ENCODE peak calls at places on chromosomes 5 and 9, in seven cellular contexts. One of them, this sample, is unnamed.

GRCh38 chr9:90408659-90409058 is 234.0 kb downstream of the DIRAS2 start:
- DNase-seq in A172: no peak
- DNase-seq in thoracic aorta: no peak
- DNase-seq in naive thymus-derived CD8-positive, alpha-beta T cell: no peak
- DNase-seq in fibroblast of lung: no peak
- DNase-seq in endothelial cell: no peak
- DNase-seq in putamen: no peak
- DNase-seq in this sample: no peak

GRCh38 chr9:128394404-128395168 is 23.4 kb downstream of the URM1 start:
- DNase-seq in thoracic aorta: no peak
- DNase-seq in naive thymus-derived CD8-positive, alpha-beta T cell: no peak
- DNase-seq in A172: no peak
- DNase-seq in endothelial cell: no peak
- DNase-seq in putamen: peak
- DNase-seq in fibroblast of lung: no peak
- DNase-seq in this sample: no peak

GRCh38 chr5:11494340-11494739 is 409.9 kb downstream of the CTNND2 start:
- DNase-seq in thoracic aorta: no peak
- DNase-seq in A172: no peak
- DNase-seq in naive thymus-derived CD8-positive, alpha-beta T cell: no peak
- DNase-seq in endothelial cell: no peak
- DNase-seq in fibroblast of lung: peak
- DNase-seq in putamen: no peak
- DNase-seq in this sample: no peak

GRCh38 chr9:74025402-74025894 is 471.7 kb upstream of the RORB start:
- DNase-seq in putamen: no peak
- DNase-seq in fibroblast of lung: no peak
- DNase-seq in A172: no peak
- DNase-seq in endothelial cell: no peak
- DNase-seq in naive thymus-derived CD8-positive, alpha-beta T cell: no peak
- DNase-seq in thoracic aorta: no peak
- DNase-seq in this sample: no peak

GRCh38 chr9:122374885-122375420 is 4.1 kb downstream of the PTGS1 start:
- DNase-seq in endothelial cell: no peak
- DNase-seq in putamen: no peak
- DNase-seq in fibroblast of lung: peak
- DNase-seq in A172: no peak
- DNase-seq in thoracic aorta: no peak
- DNase-seq in naive thymus-derived CD8-positive, alpha-beta T cell: no peak
- DNase-seq in this sample: peak

GRCh38 chr9:92748233-92748497 is 16.5 kb downstream of the BICD2 start:
- DNase-seq in thoracic aorta: no peak
- DNase-seq in putamen: no peak
- DNase-seq in naive thymus-derived CD8-positive, alpha-beta T cell: no peak
- DNase-seq in endothelial cell: no peak
- DNase-seq in fibroblast of lung: no peak
- DNase-seq in A172: no peak
- DNase-seq in this sample: no peak

GRCh38 chr5:64074533-64074932 is 91.1 kb upstream of the RNF180 start:
- DNase-seq in fibroblast of lung: peak
- DNase-seq in naive thymus-derived CD8-positive, alpha-beta T cell: no peak
- DNase-seq in A172: peak
- DNase-seq in putamen: no peak
- DNase-seq in thoracic aorta: no peak
- DNase-seq in endothelial cell: peak
- DNase-seq in this sample: peak

GRCh38 chr5:31860726-31861432 is 221.9 kb downstream of the PDZD2 start:
- DNase-seq in endothelial cell: no peak
- DNase-seq in A172: peak
- DNase-seq in fibroblast of lung: no peak
- DNase-seq in putamen: no peak
- DNase-seq in naive thymus-derived CD8-positive, alpha-beta T cell: no peak
- DNase-seq in thoracic aorta: no peak
- DNase-seq in this sample: no peak

GRCh38 chr5:81965510-81965909 is 6.3 kb upstream of the ATG10 start:
- DNase-seq in thoracic aorta: no peak
- DNase-seq in fibroblast of lung: no peak
- DNase-seq in naive thymus-derived CD8-positive, alpha-beta T cell: no peak
- DNase-seq in putamen: no peak
- DNase-seq in A172: no peak
- DNase-seq in endothelial cell: no peak
- DNase-seq in this sample: peak

GRCh38 chr5:139414601-139415121 is 10.8 kb upstream of the SPATA24 start:
- DNase-seq in putamen: peak
- DNase-seq in fibroblast of lung: no peak
- DNase-seq in thoracic aorta: no peak
- DNase-seq in endothelial cell: no peak
- DNase-seq in A172: no peak
- DNase-seq in naive thymus-derived CD8-positive, alpha-beta T cell: no peak
- DNase-seq in this sample: no peak

GRCh38 chr9:93020151-93020550 is 38.4 kb upstream of the SUSD3 start:
- DNase-seq in putamen: no peak
- DNase-seq in naive thymus-derived CD8-positive, alpha-beta T cell: no peak
- DNase-seq in thoracic aorta: no peak
- DNase-seq in endothelial cell: no peak
- DNase-seq in fibroblast of lung: no peak
- DNase-seq in A172: no peak
- DNase-seq in this sample: no peak

GRCh38 chr9:89532944-89533343 is 35.0 kb upstream of the SEMA4D start:
- DNase-seq in endothelial cell: no peak
- DNase-seq in putamen: no peak
- DNase-seq in thoracic aorta: no peak
- DNase-seq in fibroblast of lung: no peak
- DNase-seq in A172: no peak
- DNase-seq in naive thymus-derived CD8-positive, alpha-beta T cell: no peak
- DNase-seq in this sample: no peak

GRCh38 chr5:62578540-62578939 is at the start of gene LRRC70:
- DNase-seq in endothelial cell: no peak
- DNase-seq in thoracic aorta: no peak
- DNase-seq in A172: peak
- DNase-seq in putamen: no peak
- DNase-seq in naive thymus-derived CD8-positive, alpha-beta T cell: peak
- DNase-seq in fibroblast of lung: peak
- DNase-seq in this sample: peak

GRCh38 chr5:160508780-160509361 is 87.2 kb downstream of the PTTG1 start:
- DNase-seq in endothelial cell: peak
- DNase-seq in A172: peak
- DNase-seq in thoracic aorta: peak
- DNase-seq in naive thymus-derived CD8-positive, alpha-beta T cell: peak
- DNase-seq in putamen: peak
- DNase-seq in fibroblast of lung: peak
- DNase-seq in this sample: peak

GRCh38 chr9:133360400-133361393 is 4.3 kb downstream of the SURF2 start:
- DNase-seq in A172: no peak
- DNase-seq in thoracic aorta: no peak
- DNase-seq in fibroblast of lung: no peak
- DNase-seq in naive thymus-derived CD8-positive, alpha-beta T cell: no peak
- DNase-seq in endothelial cell: no peak
- DNase-seq in putamen: no peak
- DNase-seq in this sample: peak

GRCh38 chr5:19986806-19987205 is 1.2 kb downstream of the CDH18 start:
- DNase-seq in endothelial cell: no peak
- DNase-seq in naive thymus-derived CD8-positive, alpha-beta T cell: no peak
- DNase-seq in thoracic aorta: no peak
- DNase-seq in A172: no peak
- DNase-seq in fibroblast of lung: no peak
- DNase-seq in putamen: no peak
- DNase-seq in this sample: no peak

GRCh38 chr5:79235578-79236363 is at the start of gene JMY:
- DNase-seq in endothelial cell: peak
- DNase-seq in fibroblast of lung: peak
- DNase-seq in putamen: peak
- DNase-seq in naive thymus-derived CD8-positive, alpha-beta T cell: peak
- DNase-seq in A172: peak
- DNase-seq in thoracic aorta: peak
- DNase-seq in this sample: peak

GRCh38 chr9:114953917-114954316 is 23.5 kb upstream of the TNFSF8 start:
- DNase-seq in thoracic aorta: no peak
- DNase-seq in endothelial cell: no peak
- DNase-seq in putamen: no peak
- DNase-seq in naive thymus-derived CD8-positive, alpha-beta T cell: no peak
- DNase-seq in fibroblast of lung: peak
- DNase-seq in A172: peak
- DNase-seq in this sample: peak

GRCh38 chr9:136784249-136784996 is 6.7 kb upstream of the TMEM141 start:
- DNase-seq in putamen: no peak
- DNase-seq in thoracic aorta: no peak
- DNase-seq in naive thymus-derived CD8-positive, alpha-beta T cell: no peak
- DNase-seq in fibroblast of lung: no peak
- DNase-seq in endothelial cell: no peak
- DNase-seq in A172: peak
- DNase-seq in this sample: peak

GRCh38 chr9:36204906-36205547 is 14.3 kb downstream of the CLTA start:
- DNase-seq in naive thymus-derived CD8-positive, alpha-beta T cell: no peak
- DNase-seq in putamen: no peak
- DNase-seq in endothelial cell: peak
- DNase-seq in fibroblast of lung: no peak
- DNase-seq in thoracic aorta: no peak
- DNase-seq in A172: no peak
- DNase-seq in this sample: no peak

GRCh38 chr9:134050726-134051125 is 17.1 kb downstream of the BRD3 start:
- DNase-seq in endothelial cell: no peak
- DNase-seq in putamen: no peak
- DNase-seq in fibroblast of lung: no peak
- DNase-seq in A172: no peak
- DNase-seq in naive thymus-derived CD8-positive, alpha-beta T cell: no peak
- DNase-seq in thoracic aorta: no peak
- DNase-seq in this sample: no peak

GRCh38 chr9:82271099-82271498 is 282.5 kb downstream of the SPATA31D1 start:
- DNase-seq in naive thymus-derived CD8-positive, alpha-beta T cell: no peak
- DNase-seq in endothelial cell: no peak
- DNase-seq in A172: peak
- DNase-seq in fibroblast of lung: peak
- DNase-seq in thoracic aorta: no peak
- DNase-seq in putamen: no peak
- DNase-seq in this sample: no peak

GRCh38 chr5:94268226-94268625 is 350.2 kb downstream of the KIAA0825 start:
- DNase-seq in endothelial cell: no peak
- DNase-seq in A172: no peak
- DNase-seq in naive thymus-derived CD8-positive, alpha-beta T cell: no peak
- DNase-seq in thoracic aorta: no peak
- DNase-seq in putamen: no peak
- DNase-seq in fibroblast of lung: no peak
- DNase-seq in this sample: no peak

GRCh38 chr5:30994170-30994569 is 199.3 kb upstream of the CDH6 start:
- DNase-seq in putamen: no peak
- DNase-seq in fibroblast of lung: no peak
- DNase-seq in endothelial cell: no peak
- DNase-seq in thoracic aorta: no peak
- DNase-seq in naive thymus-derived CD8-positive, alpha-beta T cell: no peak
- DNase-seq in A172: no peak
- DNase-seq in this sample: no peak

GRCh38 chr9:20683351-20684034 is 566 bp upstream of the FOCAD start:
- DNase-seq in fibroblast of lung: peak
- DNase-seq in naive thymus-derived CD8-positive, alpha-beta T cell: peak
- DNase-seq in A172: peak
- DNase-seq in putamen: peak
- DNase-seq in endothelial cell: no peak
- DNase-seq in thoracic aorta: peak
- DNase-seq in this sample: peak

GRCh38 chr5:14595189-14595588 is 13.6 kb downstream of the OTULINL start:
- DNase-seq in fibroblast of lung: no peak
- DNase-seq in naive thymus-derived CD8-positive, alpha-beta T cell: peak
- DNase-seq in A172: no peak
- DNase-seq in endothelial cell: no peak
- DNase-seq in thoracic aorta: no peak
- DNase-seq in putamen: peak
- DNase-seq in this sample: peak